ENCODE peak calls at places on chromosomes 16 and 17, in six cellular contexts. D, B, A, R, E and N are unnamed samples.

GRCh38 chr17:50636804-50637195 is 2.1 kb downstream of the ABCC3 start:
- DNase-seq in D (no peak), B (no peak), A (no peak), R (no peak), E (no peak), N (no peak)

GRCh38 chr17:82648165-82648668 is at the start of gene WDR45B:
- DNase-seq in D (peak; percentile 99), B (peak; percentile 96), A (peak; percentile 99), R (peak; percentile 95), E (peak; percentile 90), N (peak; percentile 91)

GRCh38 chr17:35052240-35052608 is 11.3 kb downstream of the RFFL start:
- DNase-seq in D (no peak), B (peak; percentile 36), A (no peak), R (no peak), E (no peak), N (no peak)

GRCh38 chr17:4497101-4497824 is 1.4 kb upstream of the SPNS2 start:
- DNase-seq in D (peak; percentile 48), B (no peak), A (no peak), R (no peak), E (no peak), N (peak; percentile 40)

GRCh38 chr17:5610956-5611355 is 26.6 kb upstream of the NLRP1 start:
- DNase-seq in D (peak; percentile 42), B (no peak), A (no peak), R (no peak), E (no peak), N (no peak)

GRCh38 chr16:68093816-68094613 is 8.8 kb downstream of the NFATC3 start:
- DNase-seq in D (no peak), B (no peak), A (peak; percentile 26), R (no peak), E (no peak), N (peak; percentile 66)

GRCh38 chr16:4805231-4805630 is 2.8 kb upstream of the ROGDI start:
- DNase-seq in D (no peak), B (peak; percentile 32), A (no peak), R (no peak), E (no peak), N (no peak)

GRCh38 chr16:23410176-23410575 is 42.8 kb downstream of the COG7 start:
- DNase-seq in D (no peak), B (no peak), A (no peak), R (no peak), E (no peak), N (no peak)

GRCh38 chr17:4204190-4204589 is 59.6 kb downstream of the ANKFY1 start:
- DNase-seq in D (no peak), B (peak; percentile 20), A (no peak), R (no peak), E (no peak), N (no peak)

GRCh38 chr17:55699178-55699865 is 23.3 kb downstream of the TMEM100 start:
- DNase-seq in D (no peak), B (no peak), A (no peak), R (no peak), E (no peak), N (no peak)

GRCh38 chr17:3609689-3610088 is 478 bp upstream of the TRPV1 start:
- DNase-seq in D (no peak), B (no peak), A (no peak), R (no peak), E (no peak), N (no peak)

GRCh38 chr16:23298290-23298689 is 3.8 kb upstream of the SCNN1B start:
- DNase-seq in D (no peak), B (no peak), A (no peak), R (no peak), E (no peak), N (peak; percentile 76)

GRCh38 chr16:1991588-1992474 is 2.1 kb downstream of the SYNGR3 start:
- DNase-seq in D (peak; percentile 94), B (peak; percentile 64), A (peak; percentile 100), R (peak; percentile 90), E (peak; percentile 94), N (peak; percentile 94)

GRCh38 chr16:79451196-79451816 is 149.2 kb downstream of the MAF start:
- DNase-seq in D (no peak), B (no peak), A (no peak), R (no peak), E (no peak), N (peak; percentile 15)

GRCh38 chr16:12252616-12253015 is 276.1 kb downstream of the SNX29 start:
- DNase-seq in D (peak; percentile 56), B (no peak), A (no peak), R (no peak), E (no peak), N (peak; percentile 72)

GRCh38 chr17:65023791-65024190 is 32.7 kb downstream of the GNA13 start:
- DNase-seq in D (no peak), B (no peak), A (no peak), R (no peak), E (no peak), N (no peak)

GRCh38 chr17:61517843-61518606 is 65.8 kb downstream of the TBX4 start:
- DNase-seq in D (no peak), B (no peak), A (no peak), R (no peak), E (no peak), N (no peak)

GRCh38 chr17:42283241-42284019 is 4.9 kb upstream of the STAT5A start:
- DNase-seq in D (no peak), B (no peak), A (peak; percentile 19), R (peak; percentile 9), E (no peak), N (no peak)

GRCh38 chr16:31754998-31755615 is 118.5 kb upstream of the ZNF267 start:
- DNase-seq in D (no peak), B (no peak), A (no peak), R (no peak), E (no peak), N (no peak)

GRCh38 chr16:8621572-8622314 is at the start of gene METTL22:
- DNase-seq in D (peak; percentile 96), B (peak; percentile 39), A (peak; percentile 99), R (peak; percentile 92), E (peak; percentile 92), N (peak; percentile 92)

GRCh38 chr17:27631409-27631755 is 394 bp downstream of the LGALS9 start:
- DNase-seq in D (no peak), B (no peak), A (no peak), R (no peak), E (no peak), N (no peak)

GRCh38 chr16:69283851-69284250 is 27.3 kb upstream of the VPS4A start:
- DNase-seq in D (no peak), B (no peak), A (no peak), R (no peak), E (no peak), N (no peak)

GRCh38 chr17:64781394-64781793 is 119.3 kb upstream of the SMURF2 start:
- DNase-seq in D (no peak), B (no peak), A (peak; percentile 79), R (no peak), E (peak; percentile 81), N (no peak)

GRCh38 chr17:4201231-4201630 is 58.2 kb downstream of the CYB5D2 start:
- DNase-seq in D (no peak), B (no peak), A (no peak), R (no peak), E (no peak), N (no peak)

GRCh38 chr16:54171855-54172537 is 114.6 kb downstream of the IRX3 start:
- DNase-seq in D (peak; percentile 39), B (peak; percentile 47), A (no peak), R (peak; percentile 41), E (no peak), N (no peak)

GRCh38 chr16:30395155-30395991 is at the start of gene ZNF48:
- DNase-seq in D (peak; percentile 95), B (peak; percentile 73), A (peak; percentile 95), R (peak; percentile 88), E (peak; percentile 80), N (peak; percentile 67)

GRCh38 chr17:64599187-64599676 is 62.9 kb downstream of the SMURF2 start:
- DNase-seq in D (no peak), B (no peak), A (no peak), R (no peak), E (no peak), N (peak; percentile 71)

GRCh38 chr17:39104657-39105056 is 46.8 kb downstream of the PLXDC1 start:
- DNase-seq in D (no peak), B (no peak), A (no peak), R (no peak), E (no peak), N (no peak)